ENCODE peak calls at places on chromosomes 16 and 17, in six cellular contexts. One of them, this sample, is unnamed.
A peak's percentile ranks its signal among the peaks of the same experiment; 100 is the strongest.

GRCh38 chr17:15462962-15463361 is 4.5 kb downstream of the CDRT4 start:
- DNase-seq in fibroblast of mammary gland: peak; percentile 20
- DNase-seq in NCI-H1436: no peak
- DNase-seq in stromal cell of bone marrow: no peak
- DNase-seq in activated gamma-delta T cell treated with Interleukin-2 at 50 U/mL for 16 hours: no peak
- DNase-seq in nucleus accumbens: peak; percentile 23
- DNase-seq in this sample: no peak

GRCh38 chr16:63346000-63346399 is 1309.8 kb upstream of the CDH8 start:
- DNase-seq in fibroblast of mammary gland: no peak
- DNase-seq in NCI-H1436: no peak
- DNase-seq in stromal cell of bone marrow: no peak
- DNase-seq in activated gamma-delta T cell treated with Interleukin-2 at 50 U/mL for 16 hours: no peak
- DNase-seq in nucleus accumbens: no peak
- DNase-seq in this sample: no peak

GRCh38 chr17:55722742-55723487 is at the start of gene TMEM100:
- DNase-seq in fibroblast of mammary gland: peak; percentile 97
- DNase-seq in NCI-H1436: no peak
- DNase-seq in stromal cell of bone marrow: peak; percentile 85
- DNase-seq in activated gamma-delta T cell treated with Interleukin-2 at 50 U/mL for 16 hours: no peak
- DNase-seq in nucleus accumbens: no peak
- DNase-seq in this sample: no peak

GRCh38 chr17:78253946-78254672 is 22.7 kb downstream of the TMEM235 start:
- DNase-seq in fibroblast of mammary gland: peak; percentile 67
- DNase-seq in NCI-H1436: peak; percentile 71
- DNase-seq in stromal cell of bone marrow: peak; percentile 66
- DNase-seq in activated gamma-delta T cell treated with Interleukin-2 at 50 U/mL for 16 hours: peak; percentile 74
- DNase-seq in nucleus accumbens: peak; percentile 78
- DNase-seq in this sample: peak; percentile 62

GRCh38 chr16:30728904-30729672 is 19.1 kb upstream of the PHKG2 start:
- DNase-seq in fibroblast of mammary gland: no peak
- DNase-seq in NCI-H1436: no peak
- DNase-seq in stromal cell of bone marrow: no peak
- DNase-seq in activated gamma-delta T cell treated with Interleukin-2 at 50 U/mL for 16 hours: no peak
- DNase-seq in nucleus accumbens: no peak
- DNase-seq in this sample: no peak

GRCh38 chr16:59111280-59111679 is 377.2 kb upstream of the GOT2 start:
- DNase-seq in fibroblast of mammary gland: no peak
- DNase-seq in NCI-H1436: no peak
- DNase-seq in stromal cell of bone marrow: no peak
- DNase-seq in activated gamma-delta T cell treated with Interleukin-2 at 50 U/mL for 16 hours: no peak
- DNase-seq in nucleus accumbens: no peak
- DNase-seq in this sample: no peak

GRCh38 chr16:89924298-89924924 is 1.3 kb downstream of the TUBB3 start:
- DNase-seq in fibroblast of mammary gland: peak; percentile 32
- DNase-seq in NCI-H1436: peak; percentile 42
- DNase-seq in stromal cell of bone marrow: no peak
- DNase-seq in activated gamma-delta T cell treated with Interleukin-2 at 50 U/mL for 16 hours: no peak
- DNase-seq in nucleus accumbens: peak; percentile 22
- DNase-seq in this sample: no peak

GRCh38 chr17:21452377-21453143 is 76.4 kb downstream of the KCNJ12 start:
- DNase-seq in fibroblast of mammary gland: peak; percentile 84
- DNase-seq in NCI-H1436: no peak
- DNase-seq in stromal cell of bone marrow: peak; percentile 44
- DNase-seq in activated gamma-delta T cell treated with Interleukin-2 at 50 U/mL for 16 hours: no peak
- DNase-seq in nucleus accumbens: peak; percentile 57
- DNase-seq in this sample: no peak

This sample was measured in T-helper 22 cell.